ENCODE peak calls at places on chromosomes 12 and 14, in five cellular contexts. One of them, this sample, is unnamed.

GRCh38 chr14:62532186-62532585 is 513.1 kb downstream of the KCNH5 start:
- DNase-seq in neural progenitor cell: no peak
- DNase-seq in AG04450: no peak
- DNase-seq in bronchial epithelial cell: peak; percentile 58
- DNase-seq in hepatocyte: peak; percentile 27
- DNase-seq in this sample: no peak

GRCh38 chr12:574475-575128 is 88.6 kb downstream of the NINJ2 start:
- DNase-seq in bronchial epithelial cell: peak; percentile 92
- DNase-seq in neural progenitor cell: no peak
- DNase-seq in hepatocyte: no peak
- DNase-seq in AG04450: no peak
- DNase-seq in this sample: no peak

GRCh38 chr12:114404451-114405198 is 1.3 kb downstream of the TBX5 start:
- DNase-seq in hepatocyte: no peak
- DNase-seq in bronchial epithelial cell: no peak
- DNase-seq in neural progenitor cell: no peak
- DNase-seq in AG04450: no peak
- DNase-seq in this sample: no peak

GRCh38 chr12:111936869-111937268 is 76.1 kb downstream of the TMEM116 start:
- DNase-seq in bronchial epithelial cell: no peak
- DNase-seq in hepatocyte: no peak
- DNase-seq in AG04450: no peak
- DNase-seq in neural progenitor cell: no peak
- DNase-seq in this sample: no peak

GRCh38 chr14:76250345-76250744 is 98.6 kb downstream of the GPATCH2L start:
- DNase-seq in hepatocyte: no peak
- DNase-seq in AG04450: no peak
- DNase-seq in bronchial epithelial cell: no peak
- DNase-seq in neural progenitor cell: no peak
- DNase-seq in this sample: no peak

GRCh38 chr14:75723716-75724115 is 62.7 kb downstream of the TTLL5 start:
- DNase-seq in bronchial epithelial cell: no peak
- DNase-seq in AG04450: no peak
- DNase-seq in hepatocyte: no peak
- DNase-seq in neural progenitor cell: no peak
- DNase-seq in this sample: no peak

GRCh38 chr12:75852956-75853355 is 178.6 kb downstream of the PHLDA1 start:
- DNase-seq in AG04450: no peak
- DNase-seq in bronchial epithelial cell: peak; percentile 76
- DNase-seq in neural progenitor cell: no peak
- DNase-seq in hepatocyte: no peak
- DNase-seq in this sample: no peak

GRCh38 chr12:34397591-34398365 is 375.5 kb downstream of the ALG10 start:
- DNase-seq in AG04450: no peak
- DNase-seq in neural progenitor cell: no peak
- DNase-seq in hepatocyte: no peak
- DNase-seq in bronchial epithelial cell: no peak
- DNase-seq in this sample: no peak

GRCh38 chr14:105364100-105364708 is 34.1 kb upstream of the TEX22 start:
- DNase-seq in hepatocyte: no peak
- DNase-seq in bronchial epithelial cell: peak; percentile 54
- DNase-seq in neural progenitor cell: no peak
- DNase-seq in AG04450: peak; percentile 15
- DNase-seq in this sample: peak; percentile 10

GRCh38 chr12:104505095-104505819 is 48.5 kb downstream of the CHST11 start:
- DNase-seq in neural progenitor cell: no peak
- DNase-seq in bronchial epithelial cell: no peak
- DNase-seq in AG04450: no peak
- DNase-seq in hepatocyte: no peak
- DNase-seq in this sample: no peak

GRCh38 chr14:93939304-93940229 is 12.4 kb downstream of the FAM181A start:
- DNase-seq in hepatocyte: peak; percentile 90
- DNase-seq in neural progenitor cell: peak; percentile 93
- DNase-seq in bronchial epithelial cell: peak; percentile 56
- DNase-seq in AG04450: peak; percentile 29
- DNase-seq in this sample: peak; percentile 15

GRCh38 chr14:68734231-68734732 is 58.6 kb downstream of the ZFP36L1 start:
- DNase-seq in bronchial epithelial cell: peak; percentile 37
- DNase-seq in hepatocyte: no peak
- DNase-seq in AG04450: no peak
- DNase-seq in neural progenitor cell: no peak
- DNase-seq in this sample: no peak

GRCh38 chr12:122029620-122030426 is 8.1 kb downstream of the BCL7A start:
- DNase-seq in hepatocyte: no peak
- DNase-seq in neural progenitor cell: no peak
- DNase-seq in bronchial epithelial cell: peak; percentile 62
- DNase-seq in AG04450: no peak
- DNase-seq in this sample: no peak

GRCh38 chr12:53299101-53299453 is 418 bp upstream of the MYG1 start:
- DNase-seq in hepatocyte: peak; percentile 70
- DNase-seq in bronchial epithelial cell: peak; percentile 74
- DNase-seq in AG04450: no peak
- DNase-seq in neural progenitor cell: no peak
- DNase-seq in this sample: no peak

GRCh38 chr14:81565441-81566290 is 32.0 kb upstream of the SEL1L start:
- DNase-seq in neural progenitor cell: peak; percentile 59
- DNase-seq in hepatocyte: peak; percentile 65
- DNase-seq in bronchial epithelial cell: peak; percentile 54
- DNase-seq in AG04450: no peak
- DNase-seq in this sample: no peak

GRCh38 chr14:96624661-96625435 is 122.7 kb downstream of the PAPOLA start:
- DNase-seq in bronchial epithelial cell: no peak
- DNase-seq in hepatocyte: no peak
- DNase-seq in AG04450: no peak
- DNase-seq in neural progenitor cell: peak; percentile 11
- DNase-seq in this sample: no peak

GRCh38 chr12:50825372-50825838 is 17.3 kb upstream of the TMPRSS12 start:
- DNase-seq in AG04450: peak; percentile 50
- DNase-seq in bronchial epithelial cell: peak; percentile 75
- DNase-seq in neural progenitor cell: peak; percentile 37
- DNase-seq in hepatocyte: peak; percentile 79
- DNase-seq in this sample: peak; percentile 59

GRCh38 chr12:91985002-91985767 is 160.5 kb downstream of the BTG1 start:
- DNase-seq in bronchial epithelial cell: no peak
- DNase-seq in hepatocyte: no peak
- DNase-seq in neural progenitor cell: no peak
- DNase-seq in AG04450: peak; percentile 43
- DNase-seq in this sample: no peak

GRCh38 chr12:69851976-69852375 is 26.9 kb downstream of the MYRFL start:
- DNase-seq in bronchial epithelial cell: no peak
- DNase-seq in hepatocyte: no peak
- DNase-seq in neural progenitor cell: no peak
- DNase-seq in AG04450: no peak
- DNase-seq in this sample: no peak

GRCh38 chr14:97074456-97074855 is 277.3 kb downstream of the VRK1 start:
- DNase-seq in bronchial epithelial cell: no peak
- DNase-seq in AG04450: no peak
- DNase-seq in neural progenitor cell: no peak
- DNase-seq in hepatocyte: no peak
- DNase-seq in this sample: no peak

GRCh38 chr12:123111498-123112165 is 39.3 kb downstream of the PITPNM2 start:
- DNase-seq in bronchial epithelial cell: no peak
- DNase-seq in neural progenitor cell: no peak
- DNase-seq in AG04450: no peak
- DNase-seq in hepatocyte: no peak
- DNase-seq in this sample: no peak

GRCh38 chr12:64456119-64456518 is 4.2 kb downstream of the TBK1 start:
- DNase-seq in neural progenitor cell: no peak
- DNase-seq in hepatocyte: no peak
- DNase-seq in AG04450: no peak
- DNase-seq in bronchial epithelial cell: no peak
- DNase-seq in this sample: no peak

GRCh38 chr12:64452559-64453329 is 824 bp downstream of the TBK1 start:
- DNase-seq in AG04450: peak; percentile 41
- DNase-seq in hepatocyte: peak; percentile 77
- DNase-seq in bronchial epithelial cell: peak; percentile 98
- DNase-seq in neural progenitor cell: no peak
- DNase-seq in this sample: peak; percentile 39

GRCh38 chr12:64450711-64451486 is 1.0 kb upstream of the TBK1 start:
- DNase-seq in bronchial epithelial cell: peak; percentile 10
- DNase-seq in neural progenitor cell: peak; percentile 93
- DNase-seq in AG04450: no peak
- DNase-seq in hepatocyte: peak; percentile 18
- DNase-seq in this sample: no peak

GRCh38 chr12:64450057-64450640 is 1.8 kb upstream of the TBK1 start:
- DNase-seq in hepatocyte: no peak
- DNase-seq in bronchial epithelial cell: no peak
- DNase-seq in neural progenitor cell: no peak
- DNase-seq in AG04450: no peak
- DNase-seq in this sample: no peak

DNA sequence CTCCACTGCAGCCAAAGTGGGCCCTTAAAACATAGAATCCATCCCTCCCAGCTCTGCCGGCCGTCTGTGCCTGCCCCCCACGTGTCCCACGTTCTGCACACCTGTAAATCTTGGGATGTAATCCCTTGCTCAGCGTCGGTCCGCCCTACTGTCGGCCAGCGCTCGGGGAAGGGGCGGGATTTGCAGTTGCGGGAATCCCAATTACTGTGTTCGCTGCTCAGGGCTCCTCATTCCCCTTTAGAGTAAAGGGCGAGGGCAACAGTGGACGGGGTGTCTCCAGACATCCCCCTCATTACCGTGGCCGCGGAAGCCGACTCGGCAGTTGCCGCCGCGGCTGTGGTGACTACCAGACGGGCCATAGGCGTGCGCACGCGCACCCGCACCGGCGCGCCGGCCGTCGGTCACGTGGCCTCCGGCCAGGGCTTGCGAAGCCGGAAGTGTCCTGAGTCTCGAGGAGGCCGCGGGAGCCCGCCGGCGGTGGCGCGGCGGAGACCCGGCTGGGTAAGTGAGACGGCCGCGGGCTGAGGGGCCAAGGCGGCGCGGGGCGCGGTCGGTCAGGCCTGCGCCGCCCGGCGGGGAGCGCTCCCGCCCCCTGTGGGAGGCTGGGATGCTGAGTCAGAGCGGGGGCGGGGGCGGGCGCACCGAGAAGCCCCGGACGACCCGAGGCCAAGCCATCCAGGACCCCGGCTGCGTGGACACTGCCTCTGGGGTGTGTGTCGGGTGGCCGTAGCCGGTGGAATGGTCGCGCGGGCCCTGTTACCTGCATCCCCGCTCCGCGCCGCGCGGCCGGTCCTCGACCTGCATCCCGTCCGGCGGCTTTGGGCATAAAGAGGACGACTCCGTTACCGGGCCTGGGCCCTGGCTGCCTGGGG is at the start of gene TBK1:
- DNase-seq in AG04450: peak; percentile 57
- DNase-seq in neural progenitor cell: peak; percentile 96
- DNase-seq in bronchial epithelial cell: peak; percentile 62
- DNase-seq in hepatocyte: peak; percentile 93
- DNase-seq in this sample: peak; percentile 60
- TF ChIP-seq CTCF in AG04450: no peak
- TF ChIP-seq CTCF in neural progenitor cell: no peak
- TF ChIP-seq CTCF in bronchial epithelial cell: no peak
- TF ChIP-seq CTCF in hepatocyte: no peak
- TF ChIP-seq CTCF in this sample: no peak

GRCh38 chr12:124369901-124370378 is 75.0 kb downstream of the RFLNA start:
- DNase-seq in bronchial epithelial cell: no peak
- DNase-seq in AG04450: no peak
- DNase-seq in hepatocyte: no peak
- DNase-seq in neural progenitor cell: no peak
- DNase-seq in this sample: no peak

GRCh38 chr12:124369055-124369900 is 74.4 kb downstream of the RFLNA start:
- DNase-seq in bronchial epithelial cell: no peak
- DNase-seq in neural progenitor cell: no peak
- DNase-seq in hepatocyte: peak; percentile 71
- DNase-seq in AG04450: peak; percentile 80
- DNase-seq in this sample: peak; percentile 85

GRCh38 chr12:124370384-124370783 is 75.5 kb downstream of the RFLNA start:
- DNase-seq in bronchial epithelial cell: no peak
- DNase-seq in AG04450: no peak
- DNase-seq in neural progenitor cell: no peak
- DNase-seq in hepatocyte: no peak
- DNase-seq in this sample: no peak

GRCh38 chr12:124370851-124371250 is 76.0 kb downstream of the RFLNA start:
- DNase-seq in hepatocyte: no peak
- DNase-seq in bronchial epithelial cell: no peak
- DNase-seq in neural progenitor cell: no peak
- DNase-seq in AG04450: no peak
- DNase-seq in this sample: no peak

DNA sequence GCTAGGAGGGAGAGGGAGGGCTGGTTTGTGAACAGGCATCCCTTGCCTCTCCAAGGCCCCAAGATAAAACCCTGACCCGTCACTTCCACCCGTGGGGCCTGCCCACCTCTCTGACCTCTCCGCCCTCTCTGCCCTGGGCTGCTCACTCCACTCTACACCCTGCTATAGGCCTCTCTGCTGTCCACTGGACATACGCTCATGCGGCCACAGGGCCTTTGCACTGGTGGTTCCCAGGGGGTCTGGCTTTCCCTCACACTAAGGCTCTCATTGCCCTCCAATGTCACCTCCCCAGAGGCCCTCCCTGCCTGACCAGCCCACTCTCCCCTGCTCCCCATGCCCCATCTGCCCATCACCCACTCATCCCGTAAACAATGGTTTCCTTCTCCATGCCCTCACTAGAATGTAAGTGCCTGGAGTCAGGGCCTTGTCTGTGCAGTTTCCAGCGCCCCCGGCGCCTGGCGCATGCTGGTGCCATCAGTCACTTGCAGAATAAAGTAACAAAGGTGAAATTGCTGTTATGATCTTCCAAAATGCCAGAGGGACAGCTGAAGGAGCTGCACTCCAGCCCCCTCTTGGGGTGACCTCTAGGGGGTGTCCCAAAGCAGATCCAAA is 73.6 kb downstream of the RFLNA start:
- DNase-seq in hepatocyte: no peak
- DNase-seq in bronchial epithelial cell: no peak
- DNase-seq in neural progenitor cell: no peak
- DNase-seq in AG04450: no peak
- DNase-seq in this sample: no peak
- TF ChIP-seq CTCF in hepatocyte: no peak
- TF ChIP-seq CTCF in bronchial epithelial cell: no peak
- TF ChIP-seq CTCF in neural progenitor cell: no peak
- TF ChIP-seq CTCF in AG04450: peak; percentile 32
- TF ChIP-seq CTCF in this sample: peak; percentile 6

GRCh38 chr12:110600254-110600653 is 13.7 kb upstream of the TCTN1 start:
- DNase-seq in hepatocyte: peak; percentile 57
- DNase-seq in AG04450: no peak
- DNase-seq in neural progenitor cell: no peak
- DNase-seq in bronchial epithelial cell: peak; percentile 69
- DNase-seq in this sample: peak; percentile 27
- TF ChIP-seq CTCF in hepatocyte: peak; percentile 65
- TF ChIP-seq CTCF in AG04450: peak; percentile 49
- TF ChIP-seq CTCF in neural progenitor cell: peak; percentile 38
- TF ChIP-seq CTCF in bronchial epithelial cell: peak; percentile 29
- TF ChIP-seq CTCF in this sample: peak; percentile 27

DNA sequence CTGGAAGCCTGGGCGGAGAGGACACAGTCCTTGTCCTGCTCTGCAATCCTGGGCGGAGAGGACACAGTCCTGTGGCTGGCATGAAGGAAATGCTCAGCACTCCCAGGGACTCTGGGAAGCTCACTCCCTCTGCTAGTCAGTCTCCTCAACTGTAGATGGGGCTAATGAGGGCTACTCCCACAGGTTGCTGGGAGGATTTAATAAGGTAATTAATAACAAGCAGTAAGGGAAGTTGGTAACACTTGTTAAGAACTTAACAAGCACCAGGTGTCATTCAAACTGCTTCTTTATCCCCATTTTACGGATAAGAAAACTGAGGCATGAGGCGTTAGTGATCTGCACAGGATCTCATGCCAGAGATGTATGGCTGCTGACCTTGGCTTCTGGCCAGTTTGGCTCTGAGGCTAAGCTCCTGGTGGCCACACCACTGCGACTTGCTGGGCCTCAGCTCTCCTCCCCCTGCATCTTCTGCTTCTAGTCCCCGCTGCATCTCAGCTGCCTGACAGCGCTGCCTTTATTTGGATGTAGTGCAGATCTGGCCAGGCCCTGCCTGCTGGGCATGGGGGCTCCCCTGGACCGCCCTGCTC is 54.1 kb upstream of the BEGAIN start:
- DNase-seq in bronchial epithelial cell: peak; percentile 8
- DNase-seq in AG04450: no peak
- DNase-seq in neural progenitor cell: no peak
- DNase-seq in hepatocyte: no peak
- DNase-seq in this sample: no peak
- TF ChIP-seq CTCF in bronchial epithelial cell: peak; percentile 6
- TF ChIP-seq CTCF in AG04450: no peak
- TF ChIP-seq CTCF in neural progenitor cell: no peak
- TF ChIP-seq CTCF in hepatocyte: no peak
- TF ChIP-seq CTCF in this sample: no peak

This sample was measured in AG09319.